ENCODE peak calls at places on chromosomes 11 and 22, in eight cellular contexts. T is right lobe of liver, L is cardiac muscle cell, B is lower lobe of right lung, A is BE2C, C is lower leg skin, H is coronary artery, R is neural crest cell. P is an unnamed sample.

GRCh38 chr11:28760676-28761390 is 652.6 kb downstream of the METTL15 start:
- DNase-seq in T (no peak), L (no peak), B (no peak), A (no peak), C (no peak), H (no peak), R (no peak), P (no peak)

GRCh38 chr11:43418197-43418596 is 59.5 kb downstream of the TTC17 start:
- DNase-seq in T (no peak), L (no peak), B (no peak), A (no peak), C (no peak), H (no peak), R (no peak), P (no peak)

GRCh38 chr22:40326905-40327735 is 19.2 kb upstream of the ADSL start:
- DNase-seq in T (no peak), L (no peak), B (no peak), A (no peak), C (no peak), H (no peak), R (no peak), P (no peak)

GRCh38 chr11:87260811-87261210 is 223.1 kb downstream of the TMEM135 start:
- DNase-seq in T (no peak), L (no peak), B (no peak), A (no peak), C (no peak), H (no peak), R (no peak), P (no peak)

GRCh38 chr11:68383976-68384501 is 71.6 kb downstream of the LRP5 start:
- DNase-seq in T (no peak), L (peak; percentile 53), B (peak; percentile 77), A (peak; percentile 78), C (peak; percentile 55), H (no peak), R (peak; percentile 77), P (peak; percentile 77)

GRCh38 chr11:47057374-47057773 is 119.3 kb downstream of the ARFGAP2 start:
- DNase-seq in T (no peak), L (no peak), B (no peak), A (no peak), C (no peak), H (no peak), R (no peak), P (no peak)

GRCh38 chr11:2778630-2779498 is 79.1 kb upstream of the KCNQ1OT1 start:
- DNase-seq in T (peak; percentile 86), L (peak; percentile 95), B (peak; percentile 84), A (peak; percentile 77), C (peak; percentile 65), H (peak; percentile 96), R (peak; percentile 20), P (no peak)

GRCh38 chr11:16081756-16082531 is 274.4 kb downstream of the SOX6 start:
- DNase-seq in T (no peak), L (no peak), B (no peak), A (no peak), C (no peak), H (no peak), R (no peak), P (no peak)

GRCh38 chr22:46362221-46362933 is 26.9 kb downstream of the TRMU start:
- DNase-seq in T (peak; percentile 76), L (no peak), B (peak; percentile 40), A (no peak), C (no peak), H (no peak), R (no peak), P (no peak)

GRCh38 chr22:18057568-18058209 is 20.1 kb upstream of the PEX26 start:
- DNase-seq in T (peak; percentile 56), L (no peak), B (no peak), A (no peak), C (peak; percentile 79), H (peak; percentile 91), R (no peak), P (no peak)

GRCh38 chr11:61792310-61793083 is at the start of the genes FEN1 and TMEM258:
- DNase-seq in T (peak; percentile 92), L (peak; percentile 92), B (peak; percentile 95), A (peak; percentile 85), C (peak; percentile 86), H (peak; percentile 94), R (peak; percentile 86), P (peak; percentile 86)

GRCh38 chr11:17699157-17700114 is 19.9 kb upstream of the MYOD1 start:
- DNase-seq in T (no peak), L (no peak), B (no peak), A (no peak), C (no peak), H (no peak), R (no peak), P (no peak)

GRCh38 chr11:23143031-23143430 is 282.8 kb upstream of the CCDC179 start:
- DNase-seq in T (no peak), L (no peak), B (no peak), A (no peak), C (no peak), H (no peak), R (no peak), P (no peak)

GRCh38 chr11:2474059-2474901 is 29.5 kb downstream of the KCNQ1 start:
- DNase-seq in T (no peak), L (no peak), B (peak; percentile 70), A (no peak), C (no peak), H (no peak), R (no peak), P (no peak)

GRCh38 chr11:131688056-131688693 is 317.8 kb downstream of the NTM start:
- DNase-seq in T (peak; percentile 64), L (peak; percentile 68), B (peak; percentile 62), A (peak; percentile 62), C (no peak), H (peak; percentile 72), R (peak; percentile 69), P (peak; percentile 84)

GRCh38 chr11:65418431-65418680 is 4.2 kb upstream of the NEAT1 start:
- DNase-seq in T (no peak), L (peak; percentile 57), B (no peak), A (no peak), C (no peak), H (no peak), R (no peak), P (no peak)

GRCh38 chr22:23522642-23523251 is 57.3 kb downstream of the IGLL1 start:
- DNase-seq in T (no peak), L (peak; percentile 63), B (peak; percentile 39), A (peak; percentile 61), C (no peak), H (no peak), R (no peak), P (peak; percentile 62)

GRCh38 chr11:15195454-15196200 is 80.9 kb downstream of the INSC start:
- DNase-seq in T (peak; percentile 64), L (no peak), B (no peak), A (no peak), C (no peak), H (no peak), R (no peak), P (no peak)

GRCh38 chr11:134607963-134608750 is 196.1 kb upstream of the B3GAT1 start:
- DNase-seq in T (no peak), L (no peak), B (no peak), A (no peak), C (no peak), H (peak; percentile 53), R (no peak), P (no peak)

DNA sequence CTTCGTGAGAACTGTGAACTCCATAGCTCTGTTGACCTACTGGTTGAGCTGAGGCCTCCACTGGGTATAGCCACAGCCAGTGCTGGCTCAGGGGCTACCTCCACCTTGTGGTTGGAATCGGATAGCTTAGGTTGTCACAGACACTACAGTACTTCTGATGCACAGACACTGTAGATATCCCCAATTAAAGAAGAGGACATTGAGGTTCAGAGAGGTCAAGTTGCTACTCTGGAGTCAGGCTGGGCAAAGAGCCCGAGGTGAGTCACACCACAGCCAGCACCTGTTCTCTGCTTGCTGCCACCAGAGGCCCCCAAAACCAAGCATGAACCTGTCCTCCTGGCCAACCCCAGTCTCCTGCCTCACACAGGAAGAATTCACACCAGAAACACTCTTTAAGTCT is 5.4 kb downstream of the UFD1 start:
- DNase-seq in T (no peak), L (no peak), B (no peak), A (no peak), C (no peak), H (no peak), R (no peak), P (no peak)
- TF ChIP-seq CTCF in T (no peak), L (no peak), B (no peak), A (peak; percentile 10), C (no peak), H (no peak), R (peak; percentile 21), P (no peak)

GRCh38 chr11:105458071-105458470 is 151.8 kb upstream of the GRIA4 start:
- DNase-seq in T (no peak), L (no peak), B (no peak), A (no peak), C (no peak), H (no peak), R (no peak), P (no peak)

DNA sequence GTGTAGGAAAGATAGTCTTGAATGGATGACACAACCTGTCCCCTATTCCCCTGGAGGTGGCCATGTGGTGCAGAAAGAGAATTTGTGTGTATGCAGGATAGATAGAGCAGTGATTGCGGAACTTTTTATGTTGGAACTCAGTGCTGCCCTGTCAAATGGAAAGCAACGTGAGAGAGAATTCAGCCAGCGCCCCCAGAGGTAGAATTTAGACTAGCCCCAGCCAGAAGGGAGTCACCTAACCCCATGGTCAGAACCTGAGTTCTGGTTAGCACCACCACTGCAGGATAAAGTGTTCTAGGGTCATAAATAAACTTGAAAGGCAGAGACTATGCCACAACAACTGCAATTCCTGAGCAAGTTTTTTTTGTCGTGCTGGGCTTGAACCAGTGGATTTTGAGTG is 152.9 kb upstream of the GRIA4 start:
- DNase-seq in T (no peak), L (no peak), B (no peak), A (no peak), C (no peak), H (no peak), R (no peak), P (no peak)
- TF ChIP-seq CTCF in T (no peak), L (no peak), B (no peak), A (peak; percentile 29), C (no peak), H (no peak), R (no peak), P (peak; percentile 17)

DNA sequence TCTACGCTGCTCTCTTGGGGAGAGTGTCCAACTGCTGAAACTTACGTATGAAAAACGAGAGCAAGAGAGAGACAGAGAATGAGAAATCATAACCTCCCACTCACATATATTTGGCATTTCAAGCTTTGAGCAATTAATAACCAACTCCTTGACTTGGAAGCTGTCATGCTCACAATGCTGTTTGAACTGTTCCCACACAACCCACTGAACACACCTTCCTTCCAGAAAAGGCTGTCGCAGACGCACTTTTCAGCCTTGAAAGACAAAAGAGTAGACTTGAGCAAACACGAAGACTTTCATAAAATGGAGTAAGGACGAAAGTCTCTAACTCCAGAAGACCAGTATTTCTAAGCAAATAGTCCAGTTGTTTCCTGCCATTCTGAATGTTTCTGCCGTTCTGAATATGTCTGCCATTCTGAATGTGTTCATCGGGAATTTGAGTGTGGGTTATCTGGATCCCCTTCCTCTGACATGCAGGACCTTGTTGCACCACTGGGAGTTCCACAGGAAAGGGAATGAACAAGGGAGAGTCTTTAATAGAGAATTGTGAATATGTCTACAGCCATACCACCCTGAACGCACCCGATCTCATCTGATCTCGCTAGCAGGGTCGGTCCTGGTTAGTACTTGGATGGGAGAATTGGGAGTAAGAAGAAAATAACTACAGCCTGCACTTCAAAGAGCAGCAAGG is 86.2 kb upstream of the BARX2 start:
- DNase-seq in T (no peak), L (no peak), B (no peak), A (no peak), C (no peak), H (no peak), R (no peak), P (no peak)
- TF ChIP-seq CTCF in T (no peak), L (no peak), B (no peak), A (peak; percentile 6), C (no peak), H (no peak), R (peak; percentile 39), P (no peak)

GRCh38 chr22:20116951-20117645 is at the start of gene TRMT2A:
- DNase-seq in T (peak; percentile 97), L (peak; percentile 99), B (peak; percentile 99), A (peak; percentile 98), C (peak; percentile 97), H (peak; percentile 98), R (peak; percentile 98), P (peak; percentile 97)
- TF ChIP-seq CTCF in T (no peak), L (peak; percentile 13), B (peak; percentile 32), A (peak; percentile 28), C (no peak), H (no peak), R (peak; percentile 37), P (no peak)